ENCODE peak calls at places on chromosomes 1 and 21, in five cellular contexts. One of them, this sample, is unnamed.

GRCh38 chr1:114145504-114146160 is 8.0 kb downstream of the SYT6 start:
- DNase-seq in uterus: no peak
- DNase-seq in suprapubic skin: no peak
- DNase-seq in mammary epithelial cell: no peak
- DNase-seq in stomach: no peak
- DNase-seq in this sample: no peak

GRCh38 chr1:203860396-203860951 is 925 bp upstream of the SNRPE start:
- DNase-seq in uterus: peak
- DNase-seq in suprapubic skin: no peak
- DNase-seq in mammary epithelial cell: peak
- DNase-seq in stomach: peak
- DNase-seq in this sample: peak

GRCh38 chr1:206923009-206923960 is 1.5 kb upstream of the FCMR start:
- DNase-seq in uterus: no peak
- DNase-seq in suprapubic skin: no peak
- DNase-seq in mammary epithelial cell: no peak
- DNase-seq in stomach: no peak
- DNase-seq in this sample: no peak

GRCh38 chr1:45857101-45857700 is 53.8 kb downstream of the MAST2 start:
- DNase-seq in uterus: no peak
- DNase-seq in suprapubic skin: no peak
- DNase-seq in mammary epithelial cell: no peak
- DNase-seq in stomach: no peak
- DNase-seq in this sample: no peak

GRCh38 chr1:184212649-184213314 is 161.3 kb downstream of the TSEN15 start:
- DNase-seq in uterus: peak
- DNase-seq in suprapubic skin: no peak
- DNase-seq in mammary epithelial cell: peak
- DNase-seq in stomach: no peak
- DNase-seq in this sample: no peak

GRCh38 chr1:173453982-173454381 is 23.2 kb upstream of the PRDX6 start:
- DNase-seq in uterus: no peak
- DNase-seq in suprapubic skin: no peak
- DNase-seq in mammary epithelial cell: no peak
- DNase-seq in stomach: no peak
- DNase-seq in this sample: no peak

GRCh38 chr1:115642168-115643072 is 650 bp downstream of the VANGL1 start:
- DNase-seq in uterus: peak
- DNase-seq in suprapubic skin: no peak
- DNase-seq in mammary epithelial cell: peak
- DNase-seq in stomach: peak
- DNase-seq in this sample: peak

GRCh38 chr21:45612096-45613019 is 31.2 kb upstream of the PCBP3 start:
- DNase-seq in uterus: peak
- DNase-seq in suprapubic skin: peak
- DNase-seq in mammary epithelial cell: peak
- DNase-seq in stomach: no peak
- DNase-seq in this sample: no peak

GRCh38 chr1:210330279-210330866 is 1.7 kb downstream of the HHAT start:
- DNase-seq in uterus: no peak
- DNase-seq in suprapubic skin: no peak
- DNase-seq in mammary epithelial cell: peak
- DNase-seq in stomach: no peak
- DNase-seq in this sample: no peak

GRCh38 chr1:15956150-15956549 is 19.8 kb downstream of the ZBTB17 start:
- DNase-seq in uterus: no peak
- DNase-seq in suprapubic skin: no peak
- DNase-seq in mammary epithelial cell: peak
- DNase-seq in stomach: no peak
- DNase-seq in this sample: no peak

GRCh38 chr1:15046487-15047165 is 106.9 kb upstream of the TMEM51 start:
- DNase-seq in uterus: peak
- DNase-seq in suprapubic skin: peak
- DNase-seq in mammary epithelial cell: peak
- DNase-seq in stomach: peak
- DNase-seq in this sample: peak

GRCh38 chr1:192603218-192603787 is 27.7 kb downstream of the RGS1 start:
- DNase-seq in uterus: no peak
- DNase-seq in suprapubic skin: no peak
- DNase-seq in mammary epithelial cell: no peak
- DNase-seq in stomach: no peak
- DNase-seq in this sample: no peak

GRCh38 chr21:9837946-9838801 is 683.2 kb upstream of the TPTE start:
- DNase-seq in uterus: no peak
- DNase-seq in suprapubic skin: peak
- DNase-seq in mammary epithelial cell: no peak
- DNase-seq in stomach: no peak
- DNase-seq in this sample: no peak

GRCh38 chr1:174413632-174414031 is 34.1 kb upstream of the GPR52 start:
- DNase-seq in uterus: no peak
- DNase-seq in suprapubic skin: no peak
- DNase-seq in mammary epithelial cell: no peak
- DNase-seq in stomach: no peak
- DNase-seq in this sample: no peak

GRCh38 chr21:44845418-44846200 is 27.7 kb upstream of the SUMO3 start:
- DNase-seq in uterus: peak
- DNase-seq in suprapubic skin: peak
- DNase-seq in mammary epithelial cell: no peak
- DNase-seq in stomach: peak
- DNase-seq in this sample: no peak

GRCh38 chr21:42079939-42080787 is 9.0 kb downstream of the UMODL1 start:
- DNase-seq in uterus: no peak
- DNase-seq in suprapubic skin: no peak
- DNase-seq in mammary epithelial cell: no peak
- DNase-seq in stomach: no peak
- DNase-seq in this sample: no peak

GRCh38 chr1:57061369-57061768 is 95.6 kb upstream of the C8B start:
- DNase-seq in uterus: no peak
- DNase-seq in suprapubic skin: no peak
- DNase-seq in mammary epithelial cell: no peak
- DNase-seq in stomach: peak
- DNase-seq in this sample: no peak

GRCh38 chr1:18646091-18646775 is 15.6 kb downstream of the PAX7 start:
- DNase-seq in uterus: no peak
- DNase-seq in suprapubic skin: no peak
- DNase-seq in mammary epithelial cell: no peak
- DNase-seq in stomach: no peak
- DNase-seq in this sample: no peak

GRCh38 chr1:53486395-53487026 is 27.3 kb downstream of the DMRTB1 start:
- DNase-seq in uterus: no peak
- DNase-seq in suprapubic skin: no peak
- DNase-seq in mammary epithelial cell: no peak
- DNase-seq in stomach: no peak
- DNase-seq in this sample: no peak

GRCh38 chr21:40166291-40166843 is 299.1 kb downstream of the PCP4 start:
- DNase-seq in uterus: no peak
- DNase-seq in suprapubic skin: no peak
- DNase-seq in mammary epithelial cell: no peak
- DNase-seq in stomach: no peak
- DNase-seq in this sample: no peak

GRCh38 chr1:31476891-31477846 is 64.2 kb downstream of the SERINC2 start:
- DNase-seq in uterus: no peak
- DNase-seq in suprapubic skin: no peak
- DNase-seq in mammary epithelial cell: peak
- DNase-seq in stomach: no peak
- DNase-seq in this sample: no peak

GRCh38 chr1:210496063-210496462 is 167.4 kb downstream of the HHAT start:
- DNase-seq in uterus: no peak
- DNase-seq in suprapubic skin: no peak
- DNase-seq in mammary epithelial cell: peak
- DNase-seq in stomach: no peak
- DNase-seq in this sample: no peak

GRCh38 chr1:246537441-246537840 is 28.6 kb downstream of the TFB2M start:
- DNase-seq in uterus: no peak
- DNase-seq in suprapubic skin: no peak
- DNase-seq in mammary epithelial cell: no peak
- DNase-seq in stomach: no peak
- DNase-seq in this sample: no peak

GRCh38 chr1:17913326-17914115 is 158.4 kb downstream of the ACTL8 start:
- DNase-seq in uterus: no peak
- DNase-seq in suprapubic skin: peak
- DNase-seq in mammary epithelial cell: no peak
- DNase-seq in stomach: no peak
- DNase-seq in this sample: no peak

GRCh38 chr21:34065015-34065414 is 8.4 kb upstream of the MRPS6 start:
- DNase-seq in uterus: no peak
- DNase-seq in suprapubic skin: no peak
- DNase-seq in mammary epithelial cell: no peak
- DNase-seq in stomach: no peak
- DNase-seq in this sample: no peak

GRCh38 chr1:115649964-115650363 is 8.2 kb downstream of the VANGL1 start:
- DNase-seq in uterus: no peak
- DNase-seq in suprapubic skin: no peak
- DNase-seq in mammary epithelial cell: no peak
- DNase-seq in stomach: peak
- DNase-seq in this sample: no peak

GRCh38 chr1:226816585-226816984 is 53.8 kb upstream of the PSEN2 start:
- DNase-seq in uterus: no peak
- DNase-seq in suprapubic skin: no peak
- DNase-seq in mammary epithelial cell: peak
- DNase-seq in stomach: no peak
- DNase-seq in this sample: no peak

GRCh38 chr1:19463204-19463803 is 22.0 kb downstream of the CAPZB start:
- DNase-seq in uterus: no peak
- DNase-seq in suprapubic skin: no peak
- DNase-seq in mammary epithelial cell: no peak
- DNase-seq in stomach: no peak
- DNase-seq in this sample: no peak

GRCh38 chr1:235160395-235160964 is 570 bp downstream of the RBM34 start:
- DNase-seq in uterus: no peak
- DNase-seq in suprapubic skin: no peak
- DNase-seq in mammary epithelial cell: no peak
- DNase-seq in stomach: no peak
- DNase-seq in this sample: no peak

GRCh38 chr1:226627924-226628623 is 79.5 kb downstream of the STUM start:
- DNase-seq in uterus: peak
- DNase-seq in suprapubic skin: peak
- DNase-seq in mammary epithelial cell: no peak
- DNase-seq in stomach: no peak
- DNase-seq in this sample: no peak

GRCh38 chr1:18818036-18818435 is 41.4 kb downstream of the TAS1R2 start:
- DNase-seq in uterus: no peak
- DNase-seq in suprapubic skin: no peak
- DNase-seq in mammary epithelial cell: no peak
- DNase-seq in stomach: no peak
- DNase-seq in this sample: no peak

GRCh38 chr1:203046984-203047630 is 20.8 kb downstream of the PPFIA4 start:
- DNase-seq in uterus: no peak
- DNase-seq in suprapubic skin: no peak
- DNase-seq in mammary epithelial cell: peak
- DNase-seq in stomach: no peak
- DNase-seq in this sample: no peak

GRCh38 chr1:79052829-79053449 is 46.4 kb upstream of the ADGRL4 start:
- DNase-seq in uterus: no peak
- DNase-seq in suprapubic skin: no peak
- DNase-seq in mammary epithelial cell: no peak
- DNase-seq in stomach: no peak
- DNase-seq in this sample: no peak

GRCh38 chr1:10781137-10781536 is 15.3 kb downstream of the CASZ1 start:
- DNase-seq in uterus: no peak
- DNase-seq in suprapubic skin: no peak
- DNase-seq in mammary epithelial cell: no peak
- DNase-seq in stomach: peak
- DNase-seq in this sample: no peak

GRCh38 chr1:31663622-31664452 is 19.2 kb upstream of the PEF1 start:
- DNase-seq in uterus: peak
- DNase-seq in suprapubic skin: no peak
- DNase-seq in mammary epithelial cell: no peak
- DNase-seq in stomach: peak
- DNase-seq in this sample: peak

GRCh38 chr1:25700626-25701025 is 84.0 kb downstream of the MAN1C1 start:
- DNase-seq in uterus: peak
- DNase-seq in suprapubic skin: peak
- DNase-seq in mammary epithelial cell: no peak
- DNase-seq in stomach: no peak
- DNase-seq in this sample: no peak

DNA sequence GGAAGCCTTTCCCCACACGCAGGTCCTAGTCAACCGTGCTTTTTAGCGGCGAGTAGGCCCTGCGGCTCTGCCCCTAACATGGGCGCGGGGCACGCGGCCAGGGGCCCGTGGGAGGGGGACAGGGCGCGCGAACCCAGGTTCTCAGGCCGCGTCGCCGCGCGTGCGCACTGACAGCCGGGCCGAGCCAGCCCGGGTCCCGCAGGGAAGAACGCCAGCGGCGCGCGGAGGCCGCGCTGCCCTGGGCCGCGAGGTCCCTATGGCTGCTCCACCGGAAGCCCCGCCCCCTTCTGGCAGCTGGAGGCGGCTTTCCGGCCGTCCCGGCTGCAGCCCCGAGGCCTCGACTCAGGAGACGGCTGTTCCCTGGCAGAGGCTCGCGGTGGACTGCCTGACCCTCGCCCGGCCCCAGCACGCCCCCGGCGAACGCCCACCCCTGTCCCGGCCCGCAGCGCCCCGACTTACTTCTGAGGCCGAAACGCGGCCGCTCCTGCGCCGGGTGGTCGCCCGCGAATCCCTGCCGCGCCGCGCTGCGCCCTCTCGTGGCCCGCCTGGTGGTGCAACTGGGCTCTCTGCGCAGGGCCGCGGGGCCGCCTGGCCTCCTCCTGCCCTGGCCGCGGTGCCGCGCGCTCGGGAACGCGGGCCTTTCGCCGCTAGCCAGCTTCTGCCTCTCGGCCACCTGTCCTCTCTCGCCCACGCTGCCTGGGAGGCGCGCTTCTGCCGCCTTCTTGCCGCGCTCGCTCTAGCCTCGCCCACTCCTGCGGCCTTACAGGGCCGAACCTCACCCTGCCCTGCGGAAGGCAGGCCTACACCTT is 16.6 kb upstream of the RIPPLY3 start:
- DNase-seq in uterus: peak
- DNase-seq in suprapubic skin: peak
- DNase-seq in mammary epithelial cell: peak
- DNase-seq in stomach: peak
- DNase-seq in this sample: peak
- TF ChIP-seq CTCF in uterus: peak
- TF ChIP-seq CTCF in suprapubic skin: peak
- TF ChIP-seq CTCF in mammary epithelial cell: peak
- TF ChIP-seq CTCF in stomach: peak
- TF ChIP-seq CTCF in this sample: peak

GRCh38 chr1:86155061-86155806 is 1.3 kb downstream of the COL24A1 start:
- DNase-seq in uterus: no peak
- DNase-seq in suprapubic skin: peak
- DNase-seq in mammary epithelial cell: no peak
- DNase-seq in stomach: no peak
- DNase-seq in this sample: no peak
- H3K4me3 ChIP-seq in uterus: peak
- H3K4me3 ChIP-seq in suprapubic skin: peak
- H3K4me3 ChIP-seq in mammary epithelial cell: no peak
- H3K4me3 ChIP-seq in stomach: peak
- H3K4me3 ChIP-seq in this sample: peak

GRCh38 chr1:156336242-156336641 is 1.9 kb downstream of the CCT3 start:
- DNase-seq in uterus: no peak
- DNase-seq in suprapubic skin: no peak
- DNase-seq in mammary epithelial cell: no peak
- DNase-seq in stomach: no peak
- DNase-seq in this sample: no peak
- TF ChIP-seq CTCF in uterus: no peak
- TF ChIP-seq CTCF in suprapubic skin: no peak
- TF ChIP-seq CTCF in mammary epithelial cell: peak
- TF ChIP-seq CTCF in stomach: no peak
- TF ChIP-seq CTCF in this sample: no peak

GRCh38 chr1:248243204-248243603 is 12.0 kb downstream of the OR2M4 start:
- DNase-seq in uterus: no peak
- DNase-seq in suprapubic skin: no peak
- DNase-seq in mammary epithelial cell: peak
- DNase-seq in stomach: no peak
- DNase-seq in this sample: no peak
- H3K4me3 ChIP-seq in uterus: no peak
- H3K4me3 ChIP-seq in suprapubic skin: no peak
- H3K4me3 ChIP-seq in mammary epithelial cell: no peak
- H3K4me3 ChIP-seq in stomach: no peak
- H3K4me3 ChIP-seq in this sample: no peak

This sample was measured in prostate gland.